ENCODE peak calls at places on chromosomes 16 and 17, in five cellular contexts. I, F, U, O and V are unnamed samples.

GRCh38 chr16:1430759-1431496 is at the start of gene PERCC1:
- DNase-seq in O (no peak), U (peak; percentile 79), I (peak; percentile 50), F (no peak), V (no peak)

GRCh38 chr17:880871-881269 is 98.7 kb downstream of the NXN start:
- DNase-seq in I (no peak), F (no peak), U (no peak), O (no peak), V (no peak)

GRCh38 chr16:19555938-19556778 is 655 bp downstream of the VPS35L start:
- DNase-seq in O (no peak), U (no peak), F (no peak), I (peak; percentile 61), V (peak; percentile 94)

GRCh38 chr17:81064746-81065475 is 30.0 kb downstream of the BAIAP2 start:
- DNase-seq in F (no peak), I (peak; percentile 79), U (peak; percentile 64), O (no peak), V (no peak)

GRCh38 chr16:87582221-87582965 is 19.9 kb upstream of the JPH3 start:
- DNase-seq in O (no peak), I (peak; percentile 83), F (peak; percentile 86), U (no peak), V (peak; percentile 44)

GRCh38 chr17:40038882-40039513 is 15.2 kb downstream of the MED24 start:
- DNase-seq in U (peak; percentile 63), I (peak; percentile 95), F (peak; percentile 88), O (no peak), V (peak; percentile 80)

GRCh38 chr17:6454495-6455320 is 10.5 kb downstream of the PIMREG start:
- DNase-seq in U (no peak), I (no peak), F (no peak), O (no peak), V (peak; percentile 70)

GRCh38 chr17:48526986-48527741 is 3.6 kb downstream of the HOXB1 start:
- DNase-seq in U (no peak), O (no peak), F (no peak), I (no peak), V (peak; percentile 85)

GRCh38 chr16:17229766-17230165 is 241.0 kb downstream of the XYLT1 start:
- DNase-seq in O (no peak), I (no peak), F (no peak), U (no peak), V (no peak)

GRCh38 chr16:70703041-70703834 is 17.4 kb upstream of the MTSS2 start:
- DNase-seq in U (no peak), F (peak; percentile 93), O (no peak), I (peak; percentile 93), V (peak; percentile 70)

GRCh38 chr17:42660692-42661345 is 1.7 kb downstream of the TUBG2 start:
- DNase-seq in U (no peak), F (peak; percentile 65), I (peak; percentile 52), O (no peak), V (no peak)

GRCh38 chr17:64718058-64718457 is 56.0 kb upstream of the SMURF2 start:
- DNase-seq in F (no peak), U (no peak), I (no peak), O (no peak), V (no peak)

GRCh38 chr16:85524630-85525463 is 88.3 kb upstream of the GSE1 start:
- DNase-seq in O (no peak), U (peak; percentile 53), F (peak; percentile 86), I (peak; percentile 48), V (no peak)

GRCh38 chr17:73924488-73925186 is 278.8 kb upstream of the RPL38 start:
- DNase-seq in F (no peak), I (no peak), O (no peak), U (no peak), V (no peak)

GRCh38 chr17:8120520-8121443 is 2.5 kb upstream of the ALOXE3 start:
- DNase-seq in F (no peak), I (peak; percentile 80), U (peak; percentile 66), O (peak; percentile 7), V (peak; percentile 90)

GRCh38 chr17:32288600-32288999 is 23.0 kb downstream of the RHBDL3 start:
- DNase-seq in O (no peak), I (no peak), F (no peak), U (no peak), V (no peak)

GRCh38 chr17:68516732-68517131 is 4.5 kb downstream of the PRKAR1A start:
- DNase-seq in I (no peak), U (no peak), O (no peak), F (no peak), V (no peak)
- H3K36me3 ChIP-seq in I (peaks cover 51% of the 10 kb centered on the region), U (peaks cover 20% of the 10 kb centered on the region), O (peaks cover 9% of the 10 kb centered on the region), F (peaks cover 35% of the 10 kb centered on the region), V (peaks cover 38% of the 10 kb centered on the region)

GRCh38 chr17:38460082-38460715 is 31.9 kb downstream of the ARHGAP23 start:
- DNase-seq in U (no peak), O (no peak), I (no peak), F (no peak), V (no peak)
- H3K36me3 ChIP-seq in U (peaks cover 6% of the 10 kb centered on the region), O (no peaks in the 10 kb centered on the region), I (peaks cover 27% of the 10 kb centered on the region), F (peaks cover 36% of the 10 kb centered on the region), V (peaks cover 26% of the 10 kb centered on the region)

GRCh38 chr16:27498020-27498419 is 51.7 kb downstream of the GTF3C1 start:
- DNase-seq in F (no peak), I (peak; percentile 7), U (no peak), O (no peak), V (no peak)
- H3K36me3 ChIP-seq in F (peaks cover 97% of the 10 kb centered on the region), I (peaks cover 84% of the 10 kb centered on the region), U (peaks cover 69% of the 10 kb centered on the region), O (peaks cover 56% of the 10 kb centered on the region), V (peaks cover 47% of the 10 kb centered on the region)

GRCh38 chr17:4014148-4014927 is 50.1 kb upstream of the ATP2A3 start:
- DNase-seq in U (no peak), O (no peak), F (no peak), I (no peak), V (no peak)

GRCh38 chr17:4020096-4020495 is 55.9 kb upstream of the ATP2A3 start:
- DNase-seq in O (no peak), I (no peak), F (no peak), U (no peak), V (no peak)

GRCh38 chr17:4018446-4018845 is 54.2 kb upstream of the ATP2A3 start:
- DNase-seq in I (no peak), F (no peak), O (no peak), U (no peak), V (no peak)

GRCh38 chr17:4019400-4019799 is 55.2 kb upstream of the ATP2A3 start:
- DNase-seq in I (no peak), U (no peak), O (no peak), F (no peak), V (no peak)

DNA sequence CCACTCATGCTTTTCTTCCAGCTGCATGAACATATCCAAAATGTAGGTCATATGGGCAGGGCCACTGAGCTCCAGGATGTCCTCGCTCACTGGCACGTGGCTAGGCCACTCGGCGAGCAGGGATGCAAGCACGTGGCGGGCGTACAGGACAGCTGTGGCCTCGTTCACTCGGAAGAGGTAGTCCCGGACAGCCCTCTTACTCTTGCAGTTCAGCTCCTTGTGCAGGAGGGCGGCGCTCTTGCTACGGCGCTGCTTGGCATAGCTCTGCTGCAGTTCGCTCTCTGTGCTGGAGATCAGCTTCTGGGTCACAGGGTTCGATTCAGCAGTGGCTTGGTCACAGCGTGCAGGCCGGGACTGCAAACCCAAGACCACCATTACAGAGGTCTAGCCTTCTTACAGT is 53.1 kb upstream of the ATP2A3 start:
- DNase-seq in U (no peak), I (no peak), F (peak; percentile 56), O (no peak), V (peak; percentile 50)
- H3K36me3 ChIP-seq in U (peaks cover 89% of the 10 kb centered on the region), I (peaks cover 98% of the 10 kb centered on the region), F (peaks cover 97% of the 10 kb centered on the region), O (peaks cover 78% of the 10 kb centered on the region), V (peaks cover 2% of the 10 kb centered on the region)

GRCh38 chr17:38439436-38439835 is 11.2 kb downstream of the ARHGAP23 start:
- DNase-seq in I (no peak), O (no peak), F (no peak), U (no peak), V (no peak)
- H3K36me3 ChIP-seq in I (no peaks in the 10 kb centered on the region), O (no peaks in the 10 kb centered on the region), F (no peaks in the 10 kb centered on the region), U (no peaks in the 10 kb centered on the region), V (no peaks in the 10 kb centered on the region)

GRCh38 chr17:38720941-38721340 is 9.2 kb upstream of the CISD3 start:
- DNase-seq in O (no peak), U (no peak), F (no peak), I (no peak), V (no peak)
- H3K36me3 ChIP-seq in O (peaks cover 36% of the 10 kb centered on the region), U (peaks cover 52% of the 10 kb centered on the region), F (peaks cover 68% of the 10 kb centered on the region), I (peaks cover 36% of the 10 kb centered on the region), V (no peaks in the 10 kb centered on the region)